ENCODE peak calls at places on chromosomes 13 and 19, in seven cellular contexts. One of them, this sample, is unnamed.

GRCh38 chr13:114286808-114287207 is 5.4 kb downstream of the UPF3A start:
- DNase-seq in Karpas-422: no peak
- DNase-seq in fibroblast of lung: peak; percentile 84
- DNase-seq in cardiac muscle cell: no peak
- DNase-seq in left lung: no peak
- DNase-seq in tibial nerve: no peak
- DNase-seq in thyroid gland: peak; percentile 92
- DNase-seq in this sample: no peak

GRCh38 chr13:64088491-64088890 is 2672.8 kb upstream of the PCDH20 start:
- DNase-seq in Karpas-422: no peak
- DNase-seq in fibroblast of lung: no peak
- DNase-seq in cardiac muscle cell: no peak
- DNase-seq in left lung: no peak
- DNase-seq in tibial nerve: no peak
- DNase-seq in thyroid gland: no peak
- DNase-seq in this sample: no peak

GRCh38 chr13:30441304-30441703 is 19.0 kb downstream of the UBE2L5 start:
- DNase-seq in Karpas-422: peak; percentile 52
- DNase-seq in fibroblast of lung: peak; percentile 38
- DNase-seq in cardiac muscle cell: no peak
- DNase-seq in left lung: no peak
- DNase-seq in tibial nerve: no peak
- DNase-seq in thyroid gland: no peak
- DNase-seq in this sample: no peak

GRCh38 chr13:78606471-78607408 is 3.4 kb upstream of the POU4F1 start:
- DNase-seq in Karpas-422: no peak
- DNase-seq in fibroblast of lung: no peak
- DNase-seq in cardiac muscle cell: no peak
- DNase-seq in left lung: no peak
- DNase-seq in tibial nerve: no peak
- DNase-seq in thyroid gland: no peak
- DNase-seq in this sample: no peak

GRCh38 chr13:30257433-30258099 is 49.8 kb downstream of the KATNAL1 start:
- DNase-seq in Karpas-422: peak; percentile 69
- DNase-seq in fibroblast of lung: peak; percentile 47
- DNase-seq in cardiac muscle cell: no peak
- DNase-seq in left lung: no peak
- DNase-seq in tibial nerve: no peak
- DNase-seq in thyroid gland: peak; percentile 49
- DNase-seq in this sample: no peak

GRCh38 chr19:57002765-57003164 is 117.0 kb upstream of the USP29 start:
- DNase-seq in Karpas-422: no peak
- DNase-seq in fibroblast of lung: no peak
- DNase-seq in cardiac muscle cell: no peak
- DNase-seq in left lung: no peak
- DNase-seq in tibial nerve: no peak
- DNase-seq in thyroid gland: no peak
- DNase-seq in this sample: no peak

GRCh38 chr19:23776507-23777205 is 18.0 kb upstream of the ZNF681 start:
- DNase-seq in Karpas-422: no peak
- DNase-seq in fibroblast of lung: no peak
- DNase-seq in cardiac muscle cell: no peak
- DNase-seq in left lung: no peak
- DNase-seq in tibial nerve: no peak
- DNase-seq in thyroid gland: no peak
- DNase-seq in this sample: no peak

GRCh38 chr19:45578861-45579260 is 5.7 kb downstream of the OPA3 start:
- DNase-seq in Karpas-422: no peak
- DNase-seq in fibroblast of lung: no peak
- DNase-seq in cardiac muscle cell: no peak
- DNase-seq in left lung: no peak
- DNase-seq in tibial nerve: no peak
- DNase-seq in thyroid gland: no peak
- DNase-seq in this sample: no peak

GRCh38 chr13:79782541-79783216 is 301.7 kb downstream of the NDFIP2 start:
- DNase-seq in Karpas-422: no peak
- DNase-seq in fibroblast of lung: peak; percentile 89
- DNase-seq in cardiac muscle cell: peak; percentile 93
- DNase-seq in left lung: peak; percentile 78
- DNase-seq in tibial nerve: no peak
- DNase-seq in thyroid gland: peak; percentile 74
- DNase-seq in this sample: peak; percentile 76

GRCh38 chr19:52991484-52991883 is 22.2 kb upstream of the ERVV-1 start:
- DNase-seq in Karpas-422: no peak
- DNase-seq in fibroblast of lung: peak; percentile 48
- DNase-seq in cardiac muscle cell: peak; percentile 50
- DNase-seq in left lung: no peak
- DNase-seq in tibial nerve: no peak
- DNase-seq in thyroid gland: no peak
- DNase-seq in this sample: no peak

GRCh38 chr19:14375055-14375581 is 6.1 kb upstream of the ADGRE5 start:
- DNase-seq in Karpas-422: peak; percentile 63
- DNase-seq in fibroblast of lung: no peak
- DNase-seq in cardiac muscle cell: no peak
- DNase-seq in left lung: peak; percentile 89
- DNase-seq in tibial nerve: no peak
- DNase-seq in thyroid gland: no peak
- DNase-seq in this sample: peak; percentile 83

GRCh38 chr19:21256722-21257121 is 72.5 kb downstream of the ZNF708 start:
- DNase-seq in Karpas-422: peak; percentile 58
- DNase-seq in fibroblast of lung: peak; percentile 13
- DNase-seq in cardiac muscle cell: peak; percentile 7
- DNase-seq in left lung: no peak
- DNase-seq in tibial nerve: no peak
- DNase-seq in thyroid gland: peak; percentile 21
- DNase-seq in this sample: no peak

GRCh38 chr13:99432637-99433542 is 68.4 kb upstream of the TM9SF2 start:
- DNase-seq in Karpas-422: no peak
- DNase-seq in fibroblast of lung: peak; percentile 65
- DNase-seq in cardiac muscle cell: peak; percentile 60
- DNase-seq in left lung: peak; percentile 90
- DNase-seq in tibial nerve: peak; percentile 69
- DNase-seq in thyroid gland: peak; percentile 34
- DNase-seq in this sample: peak; percentile 76

GRCh38 chr13:100986571-100986970 is 312.0 kb upstream of the TMTC4 start:
- DNase-seq in Karpas-422: no peak
- DNase-seq in fibroblast of lung: no peak
- DNase-seq in cardiac muscle cell: no peak
- DNase-seq in left lung: no peak
- DNase-seq in tibial nerve: no peak
- DNase-seq in thyroid gland: no peak
- DNase-seq in this sample: no peak

GRCh38 chr13:78147905-78148304 is 229.3 kb upstream of the EDNRB start:
- DNase-seq in Karpas-422: no peak
- DNase-seq in fibroblast of lung: peak; percentile 92
- DNase-seq in cardiac muscle cell: peak; percentile 79
- DNase-seq in left lung: no peak
- DNase-seq in tibial nerve: no peak
- DNase-seq in thyroid gland: no peak
- DNase-seq in this sample: no peak

GRCh38 chr19:50822661-50823208 is 852 bp downstream of the KLK1 start:
- DNase-seq in Karpas-422: no peak
- DNase-seq in fibroblast of lung: no peak
- DNase-seq in cardiac muscle cell: no peak
- DNase-seq in left lung: no peak
- DNase-seq in tibial nerve: no peak
- DNase-seq in thyroid gland: no peak
- DNase-seq in this sample: no peak
- H3K27me3 ChIP-seq in Karpas-422: no peaks in the 10 kb centered on the region
- H3K27me3 ChIP-seq in fibroblast of lung: peaks cover 16% of the 10 kb centered on the region
- H3K27me3 ChIP-seq in cardiac muscle cell: peaks cover 76% of the 10 kb centered on the region
- H3K27me3 ChIP-seq in left lung: peaks cover 88% of the 10 kb centered on the region
- H3K27me3 ChIP-seq in tibial nerve: peaks cover 64% of the 10 kb centered on the region
- H3K27me3 ChIP-seq in thyroid gland: peaks cover 4% of the 10 kb centered on the region
- H3K27me3 ChIP-seq in this sample: peaks cover 45% of the 10 kb centered on the region

DNA sequence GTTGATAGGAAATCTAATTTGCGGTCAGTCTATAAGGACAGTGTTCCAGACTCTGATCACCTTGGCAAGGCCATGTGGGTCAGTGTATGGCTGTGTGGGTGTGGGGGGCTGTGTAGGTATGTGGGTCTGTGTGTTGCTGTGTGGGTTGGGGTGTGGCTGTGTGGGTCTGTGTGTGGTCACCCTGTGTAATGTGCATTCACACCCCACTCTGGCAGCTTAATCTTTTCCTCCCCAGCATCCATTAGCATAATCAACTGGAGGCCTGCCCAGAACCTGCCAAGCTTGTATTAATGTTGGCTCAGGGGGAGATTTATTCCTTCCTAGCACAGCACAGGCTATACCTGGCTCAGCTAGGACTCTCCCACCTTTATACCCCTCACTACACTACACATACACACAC is 203.2 kb downstream of the TUBA3C start:
- DNase-seq in Karpas-422: no peak
- DNase-seq in fibroblast of lung: no peak
- DNase-seq in cardiac muscle cell: no peak
- DNase-seq in left lung: no peak
- DNase-seq in tibial nerve: no peak
- DNase-seq in thyroid gland: no peak
- DNase-seq in this sample: no peak
- H3K9me3 ChIP-seq in Karpas-422: peaks cover 55% of the 10 kb centered on the region
- H3K9me3 ChIP-seq in fibroblast of lung: no peaks in the 10 kb centered on the region
- H3K9me3 ChIP-seq in cardiac muscle cell: no peaks in the 10 kb centered on the region
- H3K9me3 ChIP-seq in left lung: peaks cover 9% of the 10 kb centered on the region
- H3K9me3 ChIP-seq in tibial nerve: no peaks in the 10 kb centered on the region
- H3K9me3 ChIP-seq in thyroid gland: no peaks in the 10 kb centered on the region
- H3K9me3 ChIP-seq in this sample: no peaks in the 10 kb centered on the region

GRCh38 chr19:10587022-10587838 is at the start of gene AP1M2:
- DNase-seq in Karpas-422: no peak
- DNase-seq in fibroblast of lung: no peak
- DNase-seq in cardiac muscle cell: no peak
- DNase-seq in left lung: peak; percentile 85
- DNase-seq in tibial nerve: no peak
- DNase-seq in thyroid gland: peak; percentile 60
- DNase-seq in this sample: peak; percentile 85
- H3K4me3 ChIP-seq in Karpas-422: no peak within 1 kb of the TSS
- H3K4me3 ChIP-seq in fibroblast of lung: no peak within 1 kb of the TSS
- H3K4me3 ChIP-seq in cardiac muscle cell: peak within 1 kb of the TSS; percentile 2
- H3K4me3 ChIP-seq in left lung: peak within 1 kb of the TSS; percentile 29
- H3K4me3 ChIP-seq in tibial nerve: no peak within 1 kb of the TSS
- H3K4me3 ChIP-seq in thyroid gland: peak within 1 kb of the TSS; percentile 53
- H3K4me3 ChIP-seq in this sample: peak within 1 kb of the TSS; percentile 47

GRCh38 chr19:13022111-13022858 is 27.0 kb downstream of the NFIX start:
- DNase-seq in Karpas-422: no peak
- DNase-seq in fibroblast of lung: peak; percentile 70
- DNase-seq in cardiac muscle cell: peak; percentile 41
- DNase-seq in left lung: peak; percentile 69
- DNase-seq in tibial nerve: no peak
- DNase-seq in thyroid gland: no peak
- DNase-seq in this sample: no peak

GRCh38 chr19:13024126-13024957 is 29.1 kb downstream of the NFIX start:
- DNase-seq in Karpas-422: no peak
- DNase-seq in fibroblast of lung: peak; percentile 67
- DNase-seq in cardiac muscle cell: peak; percentile 41
- DNase-seq in left lung: peak; percentile 73
- DNase-seq in tibial nerve: no peak
- DNase-seq in thyroid gland: no peak
- DNase-seq in this sample: no peak

GRCh38 chr19:13022859-13023636 is 27.8 kb downstream of the NFIX start:
- DNase-seq in Karpas-422: no peak
- DNase-seq in fibroblast of lung: peak; percentile 98
- DNase-seq in cardiac muscle cell: peak; percentile 97
- DNase-seq in left lung: peak; percentile 78
- DNase-seq in tibial nerve: peak; percentile 80
- DNase-seq in thyroid gland: peak; percentile 90
- DNase-seq in this sample: peak; percentile 86

GRCh38 chr19:13024958-13025653 is 29.8 kb downstream of the NFIX start:
- DNase-seq in Karpas-422: no peak
- DNase-seq in fibroblast of lung: peak; percentile 52
- DNase-seq in cardiac muscle cell: no peak
- DNase-seq in left lung: peak; percentile 82
- DNase-seq in tibial nerve: no peak
- DNase-seq in thyroid gland: peak; percentile 71
- DNase-seq in this sample: peak; percentile 85

DNA sequence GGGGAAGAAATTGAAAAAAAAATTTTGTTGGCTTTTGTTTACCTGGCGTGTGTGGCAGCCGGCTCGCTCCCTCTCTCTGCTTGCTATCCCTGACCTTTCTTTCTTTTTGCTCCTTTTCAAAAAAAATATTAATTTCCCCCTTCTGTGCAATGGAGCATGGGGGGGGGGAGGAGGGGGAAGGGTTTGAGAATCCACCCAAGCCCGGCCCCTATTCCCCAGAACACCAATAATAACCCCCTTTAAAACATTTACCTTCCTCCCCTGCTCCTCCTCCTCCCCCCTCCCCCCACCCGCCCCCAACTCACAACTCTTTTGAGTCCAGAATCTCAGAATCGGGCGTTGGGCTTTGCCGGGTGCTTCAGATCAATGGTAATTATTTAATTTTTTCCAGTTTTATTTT is 28.4 kb downstream of the NFIX start:
- DNase-seq in Karpas-422: no peak
- DNase-seq in fibroblast of lung: peak; percentile 53
- DNase-seq in cardiac muscle cell: peak; percentile 44
- DNase-seq in left lung: no peak
- DNase-seq in tibial nerve: no peak
- DNase-seq in thyroid gland: no peak
- DNase-seq in this sample: no peak
- H3K27me3 ChIP-seq in Karpas-422: no peaks in the 10 kb centered on the region
- H3K27me3 ChIP-seq in fibroblast of lung: no peaks in the 10 kb centered on the region
- H3K27me3 ChIP-seq in cardiac muscle cell: peaks cover 100% of the 10 kb centered on the region
- H3K27me3 ChIP-seq in left lung: peaks cover 26% of the 10 kb centered on the region
- H3K27me3 ChIP-seq in tibial nerve: no peaks in the 10 kb centered on the region
- H3K27me3 ChIP-seq in thyroid gland: no peaks in the 10 kb centered on the region
- H3K27me3 ChIP-seq in this sample: no peaks in the 10 kb centered on the region

DNA sequence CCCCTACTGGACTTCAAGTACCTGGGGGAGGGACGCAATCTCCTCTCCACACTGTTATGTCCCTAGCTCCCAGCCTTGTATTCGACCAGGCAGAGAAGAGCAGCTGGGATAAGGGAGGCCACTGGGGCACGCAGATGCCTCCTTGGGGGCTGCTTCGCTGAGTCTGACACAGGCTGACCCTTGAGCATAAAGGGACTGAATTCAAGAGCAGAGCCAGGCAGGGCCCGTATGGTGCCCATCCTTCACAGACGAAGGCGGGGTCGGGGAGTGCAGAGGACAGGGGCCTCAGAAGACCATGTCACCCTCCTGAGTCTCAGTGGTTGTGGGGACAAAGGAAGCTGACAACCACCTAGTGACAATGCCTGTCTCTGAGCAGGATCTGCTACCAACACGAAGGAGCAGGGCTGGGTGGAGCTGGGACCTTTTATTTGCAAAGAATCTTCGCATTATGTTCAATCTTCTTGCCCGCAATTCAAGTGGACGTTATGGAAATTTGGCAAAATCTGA is 124.6 kb downstream of the TUBA3C start:
- DNase-seq in Karpas-422: no peak
- DNase-seq in fibroblast of lung: no peak
- DNase-seq in cardiac muscle cell: no peak
- DNase-seq in left lung: peak; percentile 55
- DNase-seq in tibial nerve: no peak
- DNase-seq in thyroid gland: no peak
- DNase-seq in this sample: no peak
- H3K9me3 ChIP-seq in Karpas-422: peaks cover 37% of the 10 kb centered on the region
- H3K9me3 ChIP-seq in fibroblast of lung: peaks cover 3% of the 10 kb centered on the region
- H3K9me3 ChIP-seq in cardiac muscle cell: no peaks in the 10 kb centered on the region
- H3K9me3 ChIP-seq in left lung: peaks cover 20% of the 10 kb centered on the region
- H3K9me3 ChIP-seq in tibial nerve: no peaks in the 10 kb centered on the region
- H3K9me3 ChIP-seq in thyroid gland: no peaks in the 10 kb centered on the region
- H3K9me3 ChIP-seq in this sample: no peaks in the 10 kb centered on the region